ENCODE peak calls at places on chromosomes 1 and 21, in nine cellular contexts. One of them, this sample, is unnamed.

GRCh38 chr1:109823543-109824348 is 60.0 kb upstream of the EPS8L3 start:
- DNase-seq in midbrain: peak; percentile 10
- DNase-seq in effector memory CD4-positive, alpha-beta T cell: no peak
- DNase-seq in amniotic epithelial cell: peak; percentile 35
- DNase-seq in left cardiac atrium: peak; percentile 76
- DNase-seq in KBM-7: no peak
- DNase-seq in naive thymus-derived CD8-positive, alpha-beta T cell: no peak
- DNase-seq in effector memory CD8-positive, alpha-beta T cell: no peak
- DNase-seq in iPS-NIHi11: no peak
- DNase-seq in this sample: no peak

GRCh38 chr1:54253480-54253879 is 53.5 kb downstream of the MRPL37 start:
- DNase-seq in midbrain: no peak
- DNase-seq in effector memory CD4-positive, alpha-beta T cell: no peak
- DNase-seq in amniotic epithelial cell: peak; percentile 91
- DNase-seq in left cardiac atrium: no peak
- DNase-seq in KBM-7: no peak
- DNase-seq in naive thymus-derived CD8-positive, alpha-beta T cell: no peak
- DNase-seq in effector memory CD8-positive, alpha-beta T cell: no peak
- DNase-seq in iPS-NIHi11: no peak
- DNase-seq in this sample: no peak

GRCh38 chr1:37653906-37654305 is 19.2 kb upstream of the RSPO1 start:
- DNase-seq in midbrain: no peak
- DNase-seq in effector memory CD4-positive, alpha-beta T cell: no peak
- DNase-seq in amniotic epithelial cell: no peak
- DNase-seq in left cardiac atrium: no peak
- DNase-seq in KBM-7: no peak
- DNase-seq in naive thymus-derived CD8-positive, alpha-beta T cell: no peak
- DNase-seq in effector memory CD8-positive, alpha-beta T cell: no peak
- DNase-seq in iPS-NIHi11: no peak
- DNase-seq in this sample: no peak

GRCh38 chr1:226110249-226111108 is 48.0 kb downstream of the H3-3A start:
- DNase-seq in midbrain: peak; percentile 79
- DNase-seq in effector memory CD4-positive, alpha-beta T cell: peak; percentile 27
- DNase-seq in amniotic epithelial cell: peak; percentile 56
- DNase-seq in left cardiac atrium: peak; percentile 75
- DNase-seq in KBM-7: peak; percentile 67
- DNase-seq in naive thymus-derived CD8-positive, alpha-beta T cell: peak; percentile 48
- DNase-seq in effector memory CD8-positive, alpha-beta T cell: peak; percentile 50
- DNase-seq in iPS-NIHi11: peak; percentile 78
- DNase-seq in this sample: peak; percentile 59

GRCh38 chr1:1092890-1093609 is 18.9 kb upstream of the RNF223 start:
- DNase-seq in midbrain: no peak
- DNase-seq in effector memory CD4-positive, alpha-beta T cell: no peak
- DNase-seq in amniotic epithelial cell: no peak
- DNase-seq in left cardiac atrium: no peak
- DNase-seq in KBM-7: no peak
- DNase-seq in naive thymus-derived CD8-positive, alpha-beta T cell: no peak
- DNase-seq in effector memory CD8-positive, alpha-beta T cell: no peak
- DNase-seq in iPS-NIHi11: no peak
- DNase-seq in this sample: no peak

GRCh38 chr21:25186278-25186677 is 421.0 kb downstream of the MRPL39 start:
- DNase-seq in midbrain: no peak
- DNase-seq in effector memory CD4-positive, alpha-beta T cell: no peak
- DNase-seq in amniotic epithelial cell: no peak
- DNase-seq in left cardiac atrium: no peak
- DNase-seq in KBM-7: no peak
- DNase-seq in naive thymus-derived CD8-positive, alpha-beta T cell: no peak
- DNase-seq in effector memory CD8-positive, alpha-beta T cell: no peak
- DNase-seq in iPS-NIHi11: peak; percentile 7
- DNase-seq in this sample: no peak

GRCh38 chr1:21939650-21940374 is 2.7 kb upstream of the HSPG2 start:
- DNase-seq in midbrain: peak; percentile 64
- DNase-seq in effector memory CD4-positive, alpha-beta T cell: no peak
- DNase-seq in amniotic epithelial cell: peak; percentile 96
- DNase-seq in left cardiac atrium: peak; percentile 93
- DNase-seq in KBM-7: peak; percentile 75
- DNase-seq in naive thymus-derived CD8-positive, alpha-beta T cell: no peak
- DNase-seq in effector memory CD8-positive, alpha-beta T cell: no peak
- DNase-seq in iPS-NIHi11: no peak
- DNase-seq in this sample: peak; percentile 69

GRCh38 chr1:88685239-88685604 is 1.1 kb downstream of the PKN2 start:
- DNase-seq in midbrain: no peak
- DNase-seq in effector memory CD4-positive, alpha-beta T cell: no peak
- DNase-seq in amniotic epithelial cell: peak; percentile 15
- DNase-seq in left cardiac atrium: no peak
- DNase-seq in KBM-7: no peak
- DNase-seq in naive thymus-derived CD8-positive, alpha-beta T cell: no peak
- DNase-seq in effector memory CD8-positive, alpha-beta T cell: no peak
- DNase-seq in iPS-NIHi11: no peak
- DNase-seq in this sample: no peak

GRCh38 chr1:60329636-60330035 is 256.1 kb upstream of the C1orf87 start:
- DNase-seq in midbrain: no peak
- DNase-seq in effector memory CD4-positive, alpha-beta T cell: no peak
- DNase-seq in amniotic epithelial cell: no peak
- DNase-seq in left cardiac atrium: no peak
- DNase-seq in KBM-7: no peak
- DNase-seq in naive thymus-derived CD8-positive, alpha-beta T cell: no peak
- DNase-seq in effector memory CD8-positive, alpha-beta T cell: no peak
- DNase-seq in iPS-NIHi11: no peak
- DNase-seq in this sample: no peak

GRCh38 chr1:240821925-240822324 is 210.0 kb upstream of the GREM2 start:
- DNase-seq in midbrain: no peak
- DNase-seq in effector memory CD4-positive, alpha-beta T cell: no peak
- DNase-seq in amniotic epithelial cell: no peak
- DNase-seq in left cardiac atrium: no peak
- DNase-seq in KBM-7: no peak
- DNase-seq in naive thymus-derived CD8-positive, alpha-beta T cell: no peak
- DNase-seq in effector memory CD8-positive, alpha-beta T cell: no peak
- DNase-seq in iPS-NIHi11: no peak
- DNase-seq in this sample: no peak

GRCh38 chr21:42790520-42790919 is 88.8 kb downstream of the WDR4 start:
- DNase-seq in midbrain: no peak
- DNase-seq in effector memory CD4-positive, alpha-beta T cell: no peak
- DNase-seq in amniotic epithelial cell: no peak
- DNase-seq in left cardiac atrium: no peak
- DNase-seq in KBM-7: no peak
- DNase-seq in naive thymus-derived CD8-positive, alpha-beta T cell: no peak
- DNase-seq in effector memory CD8-positive, alpha-beta T cell: no peak
- DNase-seq in iPS-NIHi11: no peak
- DNase-seq in this sample: no peak

GRCh38 chr21:46066843-46067331 is 31.0 kb upstream of the COL6A2 start:
- DNase-seq in midbrain: no peak
- DNase-seq in effector memory CD4-positive, alpha-beta T cell: no peak
- DNase-seq in amniotic epithelial cell: no peak
- DNase-seq in left cardiac atrium: no peak
- DNase-seq in KBM-7: no peak
- DNase-seq in naive thymus-derived CD8-positive, alpha-beta T cell: no peak
- DNase-seq in effector memory CD8-positive, alpha-beta T cell: no peak
- DNase-seq in iPS-NIHi11: no peak
- DNase-seq in this sample: no peak

GRCh38 chr21:17343055-17343454 is 169.8 kb upstream of the CXADR start:
- DNase-seq in midbrain: no peak
- DNase-seq in effector memory CD4-positive, alpha-beta T cell: no peak
- DNase-seq in amniotic epithelial cell: peak; percentile 16
- DNase-seq in left cardiac atrium: no peak
- DNase-seq in KBM-7: peak; percentile 35
- DNase-seq in naive thymus-derived CD8-positive, alpha-beta T cell: no peak
- DNase-seq in effector memory CD8-positive, alpha-beta T cell: no peak
- DNase-seq in iPS-NIHi11: peak; percentile 64
- DNase-seq in this sample: no peak

GRCh38 chr1:33390550-33390949 is 40.3 kb downstream of the PHC2 start:
- DNase-seq in midbrain: no peak
- DNase-seq in effector memory CD4-positive, alpha-beta T cell: no peak
- DNase-seq in amniotic epithelial cell: peak; percentile 79
- DNase-seq in left cardiac atrium: no peak
- DNase-seq in KBM-7: no peak
- DNase-seq in naive thymus-derived CD8-positive, alpha-beta T cell: no peak
- DNase-seq in effector memory CD8-positive, alpha-beta T cell: no peak
- DNase-seq in iPS-NIHi11: no peak
- DNase-seq in this sample: no peak

GRCh38 chr1:153633747-153634665 is at the start of gene CHTOP:
- DNase-seq in midbrain: peak; percentile 100
- DNase-seq in effector memory CD4-positive, alpha-beta T cell: peak; percentile 95
- DNase-seq in amniotic epithelial cell: peak; percentile 98
- DNase-seq in left cardiac atrium: peak; percentile 97
- DNase-seq in KBM-7: peak; percentile 98
- DNase-seq in naive thymus-derived CD8-positive, alpha-beta T cell: peak; percentile 99
- DNase-seq in effector memory CD8-positive, alpha-beta T cell: peak; percentile 94
- DNase-seq in iPS-NIHi11: peak; percentile 95
- DNase-seq in this sample: peak; percentile 99

GRCh38 chr1:180156631-180157091 is 2.0 kb downstream of the QSOX1 start:
- DNase-seq in midbrain: no peak
- DNase-seq in effector memory CD4-positive, alpha-beta T cell: no peak
- DNase-seq in amniotic epithelial cell: peak; percentile 89
- DNase-seq in left cardiac atrium: no peak
- DNase-seq in KBM-7: no peak
- DNase-seq in naive thymus-derived CD8-positive, alpha-beta T cell: no peak
- DNase-seq in effector memory CD8-positive, alpha-beta T cell: no peak
- DNase-seq in iPS-NIHi11: no peak
- DNase-seq in this sample: no peak

GRCh38 chr1:232767381-232768074 is 37.7 kb upstream of the MAP10 start:
- DNase-seq in midbrain: no peak
- DNase-seq in effector memory CD4-positive, alpha-beta T cell: no peak
- DNase-seq in amniotic epithelial cell: peak; percentile 84
- DNase-seq in left cardiac atrium: peak; percentile 31
- DNase-seq in KBM-7: no peak
- DNase-seq in naive thymus-derived CD8-positive, alpha-beta T cell: no peak
- DNase-seq in effector memory CD8-positive, alpha-beta T cell: no peak
- DNase-seq in iPS-NIHi11: no peak
- DNase-seq in this sample: no peak

GRCh38 chr1:224497714-224498573 is 63.3 kb upstream of the WDR26 start:
- DNase-seq in midbrain: peak; percentile 51
- DNase-seq in effector memory CD4-positive, alpha-beta T cell: no peak
- DNase-seq in amniotic epithelial cell: peak; percentile 84
- DNase-seq in left cardiac atrium: peak; percentile 50
- DNase-seq in KBM-7: peak; percentile 62
- DNase-seq in naive thymus-derived CD8-positive, alpha-beta T cell: peak; percentile 2
- DNase-seq in effector memory CD8-positive, alpha-beta T cell: peak; percentile 25
- DNase-seq in iPS-NIHi11: peak; percentile 53
- DNase-seq in this sample: peak; percentile 66